ENCODE peak calls at places on chromosomes 7 and 10, in four cellular contexts. M is heart left ventricle, Y is EL, L is vagina. O is an unnamed sample.

GRCh38 chr7:33243319-33243881 is 114.0 kb downstream of the BBS9 start:
- DNase-seq in L (no peak), Y (peak), M (no peak), O (peak)

GRCh38 chr10:13880760-13881159 is 294.0 kb downstream of the PRPF18 start:
- DNase-seq in Y (no peak), M (no peak), L (no peak), O (no peak)

GRCh38 chr10:77156406-77156879 is 481.2 kb downstream of the KCNMA1 start:
- DNase-seq in M (no peak), L (no peak), Y (peak), O (no peak)

GRCh38 chr10:126240483-126240882 is 147.8 kb downstream of the ADAM12 start:
- DNase-seq in Y (no peak), M (no peak), L (peak), O (no peak)

GRCh38 chr10:132698211-132698751 is 87.7 kb downstream of the NKX6-2 start:
- DNase-seq in Y (no peak), M (no peak), L (no peak), O (no peak)

GRCh38 chr7:149719050-149719899 is 54.1 kb downstream of the ZNF467 start:
- DNase-seq in L (peak), M (no peak), Y (peak), O (peak)

GRCh38 chr7:25754333-25754732 is 397.7 kb upstream of the NFE2L3 start:
- DNase-seq in L (no peak), M (no peak), Y (no peak), O (no peak)

GRCh38 chr10:557792-558328 is 131.6 kb downstream of the DIP2C start:
- DNase-seq in L (no peak), M (no peak), Y (peak), O (no peak)

GRCh38 chr10:72254891-72255568 is 18.7 kb upstream of the DDIT4 start:
- DNase-seq in Y (peak), M (peak), L (no peak), O (no peak)

GRCh38 chr7:4645241-4645640 is 36.9 kb upstream of the FOXK1 start:
- DNase-seq in Y (no peak), L (no peak), M (no peak), O (no peak)

GRCh38 chr10:70976063-70976462 is 87.7 kb upstream of the PCBD1 start:
- DNase-seq in M (no peak), L (no peak), Y (no peak), O (no peak)

GRCh38 chr10:18164093-18164492 is 23.9 kb downstream of the CACNB2 start:
- DNase-seq in L (no peak), M (no peak), Y (peak), O (no peak)

GRCh38 chr10:55631071-55631654 is 729.9 kb downstream of the ZWINT start:
- DNase-seq in Y (no peak), M (peak), L (no peak), O (no peak)

GRCh38 chr10:61896854-61897661 is 4.4 kb upstream of the ARID5B start:
- DNase-seq in M (peak), L (no peak), Y (peak), O (peak)

GRCh38 chr7:79984210-79984609 is 150.4 kb upstream of the GNAI1 start:
- DNase-seq in L (no peak), M (no peak), Y (peak), O (no peak)

GRCh38 chr10:28987555-28988320 is 301.1 kb upstream of the LYZL1 start:
- DNase-seq in M (no peak), L (no peak), Y (no peak), O (no peak)

GRCh38 chr10:32332299-32332750 is 14.6 kb downstream of the EPC1 start:
- DNase-seq in M (no peak), L (no peak), Y (no peak), O (no peak)

GRCh38 chr10:30540286-30540685 is 89.3 kb downstream of the LYZL2 start:
- DNase-seq in L (no peak), M (no peak), Y (no peak), O (no peak)

O was measured in RKO.